ENCODE peak calls at places on chromosomes 11 and 22, in four cellular contexts. F is T47D; H is hypothalamus; X is CD8-positive, alpha-beta T cell. Q is an unnamed sample.

GRCh38 chr22:23684051-23684450 is 6.8 kb upstream of the RGL4 start:
- DNase-seq in F (no peak), H (no peak), X (no peak), Q (no peak)

GRCh38 chr22:25172153-25172552 is 27.5 kb upstream of the CRYBB3 start:
- DNase-seq in F (peak; percentile 64), H (no peak), X (no peak), Q (no peak)

GRCh38 chr11:1455763-1456060 is 30.9 kb downstream of the MOB2 start:
- DNase-seq in F (no peak), H (no peak), X (no peak), Q (no peak)

GRCh38 chr11:5666396-5666780 is 18.5 kb downstream of the TRIM5 start:
- DNase-seq in F (no peak), H (no peak), X (no peak), Q (no peak)

GRCh38 chr11:117842131-117842941 is 17.8 kb upstream of the FXYD2 start:
- DNase-seq in F (no peak), H (no peak), X (no peak), Q (no peak)

GRCh38 chr11:15705886-15706285 is 591.2 kb downstream of the INSC start:
- DNase-seq in F (no peak), H (no peak), X (no peak), Q (no peak)

GRCh38 chr22:18991138-18991432 is 55.0 kb upstream of the PRODH start:
- DNase-seq in F (no peak), H (no peak), X (no peak), Q (no peak)

GRCh38 chr11:63641727-63642126 is 27.5 kb upstream of the PLAAT3 start:
- DNase-seq in F (peak; percentile 33), H (no peak), X (no peak), Q (no peak)

GRCh38 chr11:95279921-95280861 is 49.2 kb upstream of the SESN3 start:
- DNase-seq in F (no peak), H (peak; percentile 5), X (no peak), Q (no peak)